ENCODE peak calls at places on chromosome 10, in four cellular contexts. O, L, U and E are unnamed samples. For H3K4me1, the result is how much of the 10 kb centered on the place peaks cover.

GRCh38 chr10:106577756-106578155 is 586.8 kb downstream of the SORCS1 start:
- DNase-seq in O (no peak), L (no peak), U (no peak), E (no peak)

GRCh38 chr10:132198381-132199181 is 11.8 kb downstream of the DPYSL4 start:
- DNase-seq in O (no peak), L (no peak), U (no peak), E (peak)

GRCh38 chr10:34171957-34172527 is 643.1 kb downstream of the PARD3 start:
- DNase-seq in O (no peak), L (no peak), U (no peak), E (no peak)

GRCh38 chr10:119659951-119660350 is 8.8 kb downstream of the BAG3 start:
- DNase-seq in O (peak), L (no peak), U (no peak), E (no peak)

GRCh38 chr10:14543048-14543903 is 212.6 kb upstream of the FRMD4A start:
- DNase-seq in O (no peak), L (no peak), U (peak), E (peak)

GRCh38 chr10:76946268-76946667 is 691.3 kb downstream of the KCNMA1 start:
- DNase-seq in O (peak), L (no peak), U (no peak), E (no peak)

GRCh38 chr10:76071638-76072317 is 640.4 kb downstream of the LRMDA start:
- DNase-seq in O (no peak), L (no peak), U (no peak), E (no peak)

GRCh38 chr10:132376394-132376851 is 20.6 kb upstream of the PWWP2B start:
- DNase-seq in O (no peak), L (no peak), U (no peak), E (no peak)

GRCh38 chr10:31929986-31930675 is 1.5 kb upstream of the ARHGAP12 start:
- DNase-seq in O (no peak), L (no peak), U (no peak), E (no peak)

GRCh38 chr10:649798-650690 is 39.4 kb downstream of the DIP2C start:
- DNase-seq in O (no peak), L (no peak), U (no peak), E (no peak)

GRCh38 chr10:18659784-18660561 is 742 bp downstream of the ARL5B start:
- DNase-seq in O (no peak), L (no peak), U (no peak), E (no peak)

GRCh38 chr10:3624367-3624766 is 160.6 kb downstream of the KLF6 start:
- DNase-seq in O (no peak), L (no peak), U (no peak), E (no peak)

GRCh38 chr10:15670880-15671279 is 48.8 kb downstream of the ITGA8 start:
- DNase-seq in O (no peak), L (no peak), U (no peak), E (no peak)

GRCh38 chr10:120978589-120979252 is 127.6 kb downstream of the WDR11 start:
- DNase-seq in O (no peak), L (no peak), U (no peak), E (no peak)

GRCh38 chr10:11473128-11473760 is 138.2 kb downstream of the USP6NL start:
- DNase-seq in O (no peak), L (no peak), U (no peak), E (no peak)

GRCh38 chr10:6781133-6781770 is 201.2 kb upstream of the PRKCQ start:
- DNase-seq in O (no peak), L (no peak), U (no peak), E (no peak)

GRCh38 chr10:29533696-29534285 is 101.0 kb downstream of the SVIL start:
- DNase-seq in O (peak), L (no peak), U (no peak), E (no peak)

GRCh38 chr10:52644678-52645434 is 127.7 kb downstream of the MBL2 start:
- DNase-seq in O (no peak), L (peak), U (peak), E (peak)

DNA sequence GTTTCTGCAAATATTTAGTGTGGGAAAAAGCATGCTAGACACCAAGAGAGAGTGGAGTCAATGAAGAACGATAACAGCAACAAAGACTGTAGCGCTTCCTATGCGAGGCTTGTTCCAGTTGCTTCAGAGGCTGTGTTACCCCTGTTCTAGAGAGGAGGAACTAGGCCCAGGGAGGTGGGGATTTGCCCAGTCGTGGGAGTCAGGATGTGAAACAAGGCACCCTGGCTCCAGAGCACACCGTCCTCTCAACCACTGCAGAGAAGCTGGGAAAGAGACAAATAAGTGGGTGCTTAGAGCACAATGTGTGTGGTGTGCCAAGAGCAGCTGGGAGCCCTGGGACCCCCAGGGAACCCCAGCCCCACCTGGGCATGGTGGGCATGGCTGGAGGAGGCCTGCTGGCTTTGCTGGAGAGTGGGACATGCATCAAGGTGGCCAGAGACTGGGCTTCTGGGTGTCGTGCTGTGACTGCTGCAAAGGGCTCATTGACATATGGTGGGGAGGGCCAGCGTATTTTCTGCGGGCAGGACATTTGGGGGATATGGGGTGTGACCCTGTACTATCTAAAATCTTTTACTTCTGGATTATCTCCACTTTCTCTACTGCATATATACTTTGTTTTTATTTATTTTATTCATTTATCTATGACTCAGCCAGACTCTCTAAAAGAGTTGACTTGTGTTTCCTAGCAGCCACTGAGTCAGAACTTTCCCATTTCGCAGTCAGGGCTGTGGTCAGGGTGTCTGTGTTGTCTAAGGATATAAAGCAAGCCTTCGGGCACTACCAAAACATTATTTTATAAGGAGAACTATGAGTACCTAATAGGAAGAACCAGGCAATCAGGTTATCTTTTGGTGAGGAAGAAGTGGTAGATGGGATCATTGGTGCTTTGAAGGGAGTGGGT is 95.4 kb downstream of the TCF7L2 start:
- DNase-seq in O (no peak), L (no peak), U (no peak), E (no peak)
- H3K4me1 ChIP-seq in O (under half), L (under half), U (half or more), E (under half)

DNA sequence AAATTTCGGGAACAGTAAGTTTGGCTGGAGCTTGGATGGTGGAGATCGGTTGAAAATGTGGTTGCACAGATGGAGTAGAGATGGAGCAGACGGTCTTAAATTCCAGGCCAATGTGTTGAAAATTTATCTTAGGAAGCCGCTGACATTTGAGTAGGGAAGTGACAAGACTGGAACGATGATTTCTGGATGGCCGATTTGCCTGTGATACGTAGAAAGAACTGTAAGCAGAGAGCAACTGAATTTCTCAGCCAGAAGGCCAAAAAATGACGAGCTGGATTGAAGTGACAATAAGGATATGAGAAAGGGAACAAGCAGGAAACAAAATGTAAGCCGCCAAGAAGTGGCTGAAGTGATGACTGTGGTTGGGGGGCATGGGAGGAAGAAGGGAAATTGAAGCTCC is 690 bp upstream of the ARMC3 start:
- DNase-seq in O (no peak), L (no peak), U (no peak), E (no peak)
- H3K4me3 ChIP-seq in O (no peak), L (no peak), U (no peak), E (peak)

GRCh38 chr10:17426263-17426600 is 28.2 kb downstream of the ST8SIA6 start:
- DNase-seq in O (no peak), L (no peak), U (no peak), E (no peak)
- TF ChIP-seq POLR2A in O (no peak), L (no peak), U (no peak), E (no peak)

GRCh38 chr10:125089486-125089885 is 70.9 kb downstream of the CTBP2 start:
- DNase-seq in O (no peak), L (no peak), U (no peak), E (no peak)
- H3K4me1 ChIP-seq in O (half or more), L (half or more), U (half or more), E (half or more)

GRCh38 chr10:62044569-62044968 is 143.1 kb downstream of the ARID5B start:
- DNase-seq in O (no peak), L (no peak), U (no peak), E (no peak)

GRCh38 chr10:62047960-62048383 is 146.5 kb downstream of the ARID5B start:
- DNase-seq in O (peak), L (no peak), U (peak), E (no peak)

GRCh38 chr10:62047240-62047897 is 145.9 kb downstream of the ARID5B start:
- DNase-seq in O (no peak), L (no peak), U (no peak), E (no peak)

GRCh38 chr10:62046522-62047239 is 145.2 kb downstream of the ARID5B start:
- DNase-seq in O (no peak), L (no peak), U (peak), E (peak)

GRCh38 chr10:62045765-62046521 is 144.4 kb downstream of the ARID5B start:
- DNase-seq in O (no peak), L (no peak), U (peak), E (no peak)
- H3K4me3 ChIP-seq in O (peak), L (no peak), U (peak), E (no peak)

GRCh38 chr10:58266003-58266825 is 1.5 kb downstream of the IPMK start:
- DNase-seq in O (peak), L (no peak), U (no peak), E (no peak)
- TF ChIP-seq POLR2A in O (peak), L (no peak), U (no peak), E (no peak)

DNA sequence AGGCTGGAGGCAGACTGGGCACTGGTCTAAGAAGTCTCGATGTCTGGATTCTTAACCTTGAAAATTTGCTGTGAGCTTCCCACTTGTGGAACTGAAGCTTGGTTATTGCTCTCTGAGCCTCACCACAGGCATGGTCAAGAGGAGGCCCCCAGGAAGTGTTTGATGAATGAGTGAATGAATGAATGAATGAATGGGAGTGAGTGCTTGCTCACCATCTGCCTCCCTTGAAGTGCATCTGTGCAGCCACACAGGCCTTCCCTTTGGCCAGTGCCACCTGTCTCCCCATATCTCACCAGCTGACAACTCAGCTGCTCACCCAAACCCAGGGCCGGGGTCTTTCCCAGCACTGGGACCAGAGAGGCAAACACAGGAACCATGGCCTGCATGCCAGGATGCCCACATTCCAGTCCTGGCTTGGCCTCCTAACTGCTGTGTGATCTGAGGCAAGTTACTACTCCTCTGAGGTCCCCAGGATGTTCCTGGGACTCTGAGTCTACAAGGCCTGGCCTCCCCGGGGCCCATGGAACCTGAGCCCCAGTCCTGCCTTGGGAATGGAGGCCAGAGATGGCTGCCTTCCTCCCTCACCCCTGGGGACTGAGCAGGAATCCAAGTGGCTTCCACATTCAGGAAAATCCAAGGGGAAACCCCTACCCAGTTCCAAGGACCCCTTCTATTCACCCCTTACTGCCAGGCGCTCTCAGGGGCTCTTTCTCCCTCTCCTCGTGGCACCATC is 51.4 kb upstream of the SLC29A3 start:
- DNase-seq in O (no peak), L (no peak), U (no peak), E (no peak)
- H3K4me1 ChIP-seq in O (under half), L (under half), U (under half), E (half or more)

DNA sequence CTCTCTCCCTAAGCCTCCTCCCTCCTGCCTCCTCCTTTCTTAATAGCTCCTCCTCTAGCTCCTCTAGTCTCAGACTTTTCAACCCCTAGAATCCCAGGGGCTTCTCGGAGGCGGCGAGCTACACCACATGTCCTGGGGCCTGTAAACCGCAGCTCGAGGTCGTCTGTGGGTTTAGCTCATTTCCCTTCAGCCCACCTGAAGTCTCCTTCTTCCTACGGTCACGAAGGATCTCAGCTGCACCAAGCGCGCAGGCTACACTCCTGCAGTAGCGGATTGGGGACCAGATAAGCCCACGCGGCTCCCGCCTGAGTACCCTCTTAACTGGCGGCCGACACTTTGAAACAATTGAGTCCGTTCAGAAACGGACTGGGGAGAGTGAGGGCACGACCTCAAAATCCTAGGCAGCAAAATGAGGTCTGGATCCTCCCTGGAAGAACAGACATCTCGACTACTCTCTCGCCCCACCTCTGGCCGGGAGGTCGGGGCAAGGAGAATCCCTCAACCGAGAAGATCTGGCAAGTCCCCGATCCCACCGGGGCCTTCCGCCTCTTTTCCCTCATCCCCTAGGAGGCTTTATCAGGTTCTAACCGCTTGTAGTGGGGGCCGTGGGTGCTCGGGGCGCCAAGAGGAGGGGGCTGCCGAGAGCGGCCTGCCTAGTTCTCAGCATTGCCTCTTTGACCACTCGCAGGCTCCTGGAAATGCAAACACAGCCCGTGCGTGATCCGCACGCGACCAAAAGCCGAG is 1.3 kb upstream of the SORCS3 start:
- DNase-seq in O (no peak), L (no peak), U (no peak), E (no peak)
- H3K4me3 ChIP-seq in O (peak), L (no peak), U (peak), E (no peak)